ENCODE peak calls at places on chromosomes 1 and 21, in six cellular contexts. One of them, this sample, is unnamed.
A peak's percentile ranks its signal among the peaks of the same experiment; 100 is the strongest.

GRCh38 chr1:29379438-29380073 is 143.2 kb downstream of the PTPRU start:
- DNase-seq in esophagus muscularis mucosa: no peak
- DNase-seq in tibial nerve: no peak
- DNase-seq in body of pancreas: no peak
- DNase-seq in uterus: no peak
- DNase-seq in heart left ventricle: no peak
- DNase-seq in this sample: no peak

GRCh38 chr21:43363506-43364260 is 63.2 kb downstream of the SIK1 start:
- DNase-seq in esophagus muscularis mucosa: no peak
- DNase-seq in tibial nerve: no peak
- DNase-seq in body of pancreas: no peak
- DNase-seq in uterus: no peak
- DNase-seq in heart left ventricle: no peak
- DNase-seq in this sample: peak; percentile 22

GRCh38 chr21:32826317-32827167 is 55.0 kb upstream of the PAXBP1 start:
- DNase-seq in esophagus muscularis mucosa: peak; percentile 87
- DNase-seq in tibial nerve: no peak
- DNase-seq in body of pancreas: peak; percentile 54
- DNase-seq in uterus: no peak
- DNase-seq in heart left ventricle: no peak
- DNase-seq in this sample: no peak

GRCh38 chr1:223704921-223705878 is 7.1 kb upstream of the CAPN2 start:
- DNase-seq in esophagus muscularis mucosa: no peak
- DNase-seq in tibial nerve: no peak
- DNase-seq in body of pancreas: no peak
- DNase-seq in uterus: no peak
- DNase-seq in heart left ventricle: no peak
- DNase-seq in this sample: no peak

GRCh38 chr1:153345187-153346066 is 3.2 kb downstream of the PGLYRP4 start:
- DNase-seq in esophagus muscularis mucosa: peak; percentile 75
- DNase-seq in tibial nerve: no peak
- DNase-seq in body of pancreas: no peak
- DNase-seq in uterus: no peak
- DNase-seq in heart left ventricle: no peak
- DNase-seq in this sample: no peak

GRCh38 chr1:159927211-159927886 is 2.0 kb upstream of the TAGLN2 start:
- DNase-seq in esophagus muscularis mucosa: no peak
- DNase-seq in tibial nerve: no peak
- DNase-seq in body of pancreas: no peak
- DNase-seq in uterus: no peak
- DNase-seq in heart left ventricle: no peak
- DNase-seq in this sample: no peak

GRCh38 chr1:16189003-16189402 is 23.4 kb downstream of the ARHGEF19 start:
- DNase-seq in esophagus muscularis mucosa: no peak
- DNase-seq in tibial nerve: no peak
- DNase-seq in body of pancreas: no peak
- DNase-seq in uterus: no peak
- DNase-seq in heart left ventricle: no peak
- DNase-seq in this sample: no peak

GRCh38 chr1:208919371-208919770 is 664.1 kb upstream of the CAMK1G start:
- DNase-seq in esophagus muscularis mucosa: no peak
- DNase-seq in tibial nerve: no peak
- DNase-seq in body of pancreas: no peak
- DNase-seq in uterus: no peak
- DNase-seq in heart left ventricle: no peak
- DNase-seq in this sample: no peak

GRCh38 chr1:90824551-90824950 is 107.4 kb upstream of the BARHL2 start:
- DNase-seq in esophagus muscularis mucosa: no peak
- DNase-seq in tibial nerve: no peak
- DNase-seq in body of pancreas: no peak
- DNase-seq in uterus: no peak
- DNase-seq in heart left ventricle: no peak
- DNase-seq in this sample: no peak

GRCh38 chr1:225868631-225869330 is 13.4 kb downstream of the TMEM63A start:
- DNase-seq in esophagus muscularis mucosa: no peak
- DNase-seq in tibial nerve: no peak
- DNase-seq in body of pancreas: no peak
- DNase-seq in uterus: no peak
- DNase-seq in heart left ventricle: no peak
- DNase-seq in this sample: no peak

GRCh38 chr1:227124461-227124860 is 184.4 kb downstream of the COQ8A start:
- DNase-seq in esophagus muscularis mucosa: no peak
- DNase-seq in tibial nerve: no peak
- DNase-seq in body of pancreas: no peak
- DNase-seq in uterus: no peak
- DNase-seq in heart left ventricle: no peak
- DNase-seq in this sample: no peak

GRCh38 chr1:89279011-89279466 is 6.4 kb upstream of the GBP5 start:
- DNase-seq in esophagus muscularis mucosa: no peak
- DNase-seq in tibial nerve: no peak
- DNase-seq in body of pancreas: no peak
- DNase-seq in uterus: no peak
- DNase-seq in heart left ventricle: no peak
- DNase-seq in this sample: no peak

GRCh38 chr1:16886860-16887605 is 8.7 kb upstream of the RNU1-2 start:
- DNase-seq in esophagus muscularis mucosa: no peak
- DNase-seq in tibial nerve: no peak
- DNase-seq in body of pancreas: no peak
- DNase-seq in uterus: no peak
- DNase-seq in heart left ventricle: no peak
- DNase-seq in this sample: no peak

GRCh38 chr1:183810172-183810571 is 5.3 kb downstream of the RGL1 start:
- DNase-seq in esophagus muscularis mucosa: no peak
- DNase-seq in tibial nerve: no peak
- DNase-seq in body of pancreas: no peak
- DNase-seq in uterus: no peak
- DNase-seq in heart left ventricle: no peak
- DNase-seq in this sample: no peak

GRCh38 chr1:51518730-51519047 is 377 bp downstream of the EPS15 start:
- DNase-seq in esophagus muscularis mucosa: no peak
- DNase-seq in tibial nerve: no peak
- DNase-seq in body of pancreas: peak; percentile 78
- DNase-seq in uterus: peak; percentile 48
- DNase-seq in heart left ventricle: peak; percentile 51
- DNase-seq in this sample: peak; percentile 85

GRCh38 chr1:219085988-219086387 is 87.7 kb upstream of the LYPLAL1 start:
- DNase-seq in esophagus muscularis mucosa: no peak
- DNase-seq in tibial nerve: no peak
- DNase-seq in body of pancreas: no peak
- DNase-seq in uterus: no peak
- DNase-seq in heart left ventricle: no peak
- DNase-seq in this sample: no peak

GRCh38 chr1:47568763-47569162 is 130.9 kb downstream of the FOXD2 start:
- DNase-seq in esophagus muscularis mucosa: no peak
- DNase-seq in tibial nerve: peak; percentile 61
- DNase-seq in body of pancreas: no peak
- DNase-seq in uterus: no peak
- DNase-seq in heart left ventricle: no peak
- DNase-seq in this sample: no peak

GRCh38 chr1:151831605-151832004 is at the start of gene RORC:
- DNase-seq in esophagus muscularis mucosa: no peak
- DNase-seq in tibial nerve: no peak
- DNase-seq in body of pancreas: peak; percentile 93
- DNase-seq in uterus: no peak
- DNase-seq in heart left ventricle: peak; percentile 62
- DNase-seq in this sample: peak; percentile 88

GRCh38 chr1:59560807-59561450 is 253.8 kb upstream of the HOOK1 start:
- DNase-seq in esophagus muscularis mucosa: no peak
- DNase-seq in tibial nerve: no peak
- DNase-seq in body of pancreas: no peak
- DNase-seq in uterus: no peak
- DNase-seq in heart left ventricle: no peak
- DNase-seq in this sample: no peak

GRCh38 chr1:185050823-185051451 is 5.6 kb downstream of the RNF2 start:
- DNase-seq in esophagus muscularis mucosa: no peak
- DNase-seq in tibial nerve: no peak
- DNase-seq in body of pancreas: no peak
- DNase-seq in uterus: no peak
- DNase-seq in heart left ventricle: no peak
- DNase-seq in this sample: no peak

DNA sequence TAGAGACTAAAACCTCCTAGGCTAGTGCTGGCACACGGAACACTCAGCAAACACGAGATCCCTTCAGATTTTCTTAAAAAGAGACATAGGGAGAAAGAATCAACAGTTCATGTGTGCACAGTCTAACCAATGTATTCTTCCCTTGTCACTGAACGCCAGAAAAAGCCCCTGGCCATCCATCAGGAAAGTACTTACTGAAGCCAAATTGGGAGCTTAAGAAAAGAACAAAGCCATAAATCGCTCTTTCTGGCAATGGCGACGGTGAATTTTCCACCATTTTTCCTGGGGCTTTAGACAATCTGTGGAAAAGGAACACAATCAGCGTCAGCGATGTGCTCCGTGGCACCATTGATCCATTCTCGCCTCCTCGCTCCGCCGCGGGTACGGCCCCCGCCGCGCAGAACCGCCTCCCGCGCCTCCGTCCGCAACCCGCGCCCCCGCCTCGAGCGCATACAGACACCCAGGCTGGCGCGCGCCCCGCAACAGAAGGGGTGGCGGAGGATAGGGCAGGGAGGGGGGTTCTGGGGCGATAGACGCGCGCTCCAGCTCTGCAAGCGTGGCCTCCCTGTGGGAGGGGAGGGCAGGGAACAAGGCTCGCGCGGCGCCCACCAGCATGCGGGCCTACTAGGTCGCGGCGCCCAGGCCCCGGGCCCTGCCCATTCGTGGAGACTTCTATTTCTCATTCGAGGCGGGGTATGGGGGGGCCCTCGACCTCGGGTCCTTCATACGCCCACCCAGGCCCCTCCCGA is 458 bp downstream of the PIGP start:
- DNase-seq in esophagus muscularis mucosa: peak; percentile 96
- DNase-seq in tibial nerve: peak; percentile 50
- DNase-seq in body of pancreas: peak; percentile 85
- DNase-seq in uterus: peak; percentile 84
- DNase-seq in heart left ventricle: peak; percentile 81
- DNase-seq in this sample: peak; percentile 72
- H3K4me1 ChIP-seq in esophagus muscularis mucosa: peaks cover 16% of the 10 kb centered on the region
- H3K4me1 ChIP-seq in tibial nerve: peaks cover 15% of the 10 kb centered on the region
- H3K4me1 ChIP-seq in body of pancreas: peaks cover 22% of the 10 kb centered on the region
- H3K4me1 ChIP-seq in uterus: no peaks in the 10 kb centered on the region
- H3K4me1 ChIP-seq in heart left ventricle: peaks cover 14% of the 10 kb centered on the region
- H3K4me1 ChIP-seq in this sample: no peaks in the 10 kb centered on the region

GRCh38 chr1:156342556-156342955 is 4.2 kb downstream of the TSACC start:
- DNase-seq in esophagus muscularis mucosa: no peak
- DNase-seq in tibial nerve: no peak
- DNase-seq in body of pancreas: no peak
- DNase-seq in uterus: no peak
- DNase-seq in heart left ventricle: no peak
- DNase-seq in this sample: no peak

GRCh38 chr1:156337888-156338179 is 258 bp downstream of the CCT3 start:
- DNase-seq in esophagus muscularis mucosa: no peak
- DNase-seq in tibial nerve: no peak
- DNase-seq in body of pancreas: no peak
- DNase-seq in uterus: no peak
- DNase-seq in heart left ventricle: no peak
- DNase-seq in this sample: no peak

GRCh38 chr1:156337052-156337887 is 822 bp downstream of the CCT3 start:
- DNase-seq in esophagus muscularis mucosa: no peak
- DNase-seq in tibial nerve: no peak
- DNase-seq in body of pancreas: no peak
- DNase-seq in uterus: no peak
- DNase-seq in heart left ventricle: no peak
- DNase-seq in this sample: no peak

GRCh38 chr1:156336242-156336641 is 1.9 kb downstream of the CCT3 start:
- DNase-seq in esophagus muscularis mucosa: no peak
- DNase-seq in tibial nerve: no peak
- DNase-seq in body of pancreas: no peak
- DNase-seq in uterus: no peak
- DNase-seq in heart left ventricle: no peak
- DNase-seq in this sample: no peak

GRCh38 chr1:156338180-156338973 is at the start of the genes CCT3 and TSACC:
- DNase-seq in esophagus muscularis mucosa: peak; percentile 100
- DNase-seq in tibial nerve: peak; percentile 99
- DNase-seq in body of pancreas: peak; percentile 99
- DNase-seq in uterus: peak; percentile 100
- DNase-seq in heart left ventricle: peak; percentile 99
- DNase-seq in this sample: peak; percentile 99
- H3K27ac ChIP-seq in esophagus muscularis mucosa: peak within 1 kb of the TSS; percentile 88
- H3K27ac ChIP-seq in tibial nerve: peak within 1 kb of the TSS; percentile 78
- H3K27ac ChIP-seq in body of pancreas: peak within 1 kb of the TSS; percentile 67
- H3K27ac ChIP-seq in uterus: peak within 1 kb of the TSS; percentile 94
- H3K27ac ChIP-seq in heart left ventricle: peak within 1 kb of the TSS; percentile 96
- H3K27ac ChIP-seq in this sample: peak within 1 kb of the TSS; percentile 68

DNA sequence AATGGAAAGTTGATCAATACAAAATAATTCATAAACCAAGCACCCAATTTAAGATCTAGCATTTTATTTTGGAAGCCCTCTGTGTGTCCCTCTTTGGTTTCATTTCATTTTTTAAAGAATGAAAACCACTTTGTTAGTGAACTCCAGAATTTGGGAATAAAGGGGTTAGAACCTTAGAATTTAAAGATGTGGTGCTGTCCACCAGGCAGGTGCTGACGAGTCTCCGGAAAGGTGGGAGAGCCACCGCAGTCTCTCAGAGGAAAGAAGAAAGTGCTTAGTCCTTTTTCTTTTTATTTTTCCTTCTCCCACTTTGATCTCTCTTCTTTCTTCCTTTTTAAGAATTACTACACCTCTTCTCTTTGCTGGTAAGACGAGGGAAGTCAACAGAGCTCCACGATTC is 20.5 kb upstream of the HIVEP3 start:
- DNase-seq in esophagus muscularis mucosa: no peak
- DNase-seq in tibial nerve: no peak
- DNase-seq in body of pancreas: no peak
- DNase-seq in uterus: no peak
- DNase-seq in heart left ventricle: no peak
- DNase-seq in this sample: no peak
- TF ChIP-seq POLR2A in esophagus muscularis mucosa: no peak
- TF ChIP-seq POLR2A in tibial nerve: no peak
- TF ChIP-seq POLR2A in body of pancreas: no peak
- TF ChIP-seq POLR2A in uterus: no peak
- TF ChIP-seq POLR2A in heart left ventricle: no peak
- TF ChIP-seq POLR2A in this sample: no peak

GRCh38 chr1:30750751-30751291 is 6.8 kb downstream of the LAPTM5 start:
- DNase-seq in esophagus muscularis mucosa: no peak
- DNase-seq in tibial nerve: no peak
- DNase-seq in body of pancreas: no peak
- DNase-seq in uterus: no peak
- DNase-seq in heart left ventricle: no peak
- DNase-seq in this sample: no peak
- H3K4me1 ChIP-seq in esophagus muscularis mucosa: no peaks in the 10 kb centered on the region
- H3K4me1 ChIP-seq in tibial nerve: peaks cover 20% of the 10 kb centered on the region
- H3K4me1 ChIP-seq in body of pancreas: peaks cover 7% of the 10 kb centered on the region
- H3K4me1 ChIP-seq in uterus: no peaks in the 10 kb centered on the region
- H3K4me1 ChIP-seq in heart left ventricle: no peaks in the 10 kb centered on the region
- H3K4me1 ChIP-seq in this sample: no peaks in the 10 kb centered on the region

DNA sequence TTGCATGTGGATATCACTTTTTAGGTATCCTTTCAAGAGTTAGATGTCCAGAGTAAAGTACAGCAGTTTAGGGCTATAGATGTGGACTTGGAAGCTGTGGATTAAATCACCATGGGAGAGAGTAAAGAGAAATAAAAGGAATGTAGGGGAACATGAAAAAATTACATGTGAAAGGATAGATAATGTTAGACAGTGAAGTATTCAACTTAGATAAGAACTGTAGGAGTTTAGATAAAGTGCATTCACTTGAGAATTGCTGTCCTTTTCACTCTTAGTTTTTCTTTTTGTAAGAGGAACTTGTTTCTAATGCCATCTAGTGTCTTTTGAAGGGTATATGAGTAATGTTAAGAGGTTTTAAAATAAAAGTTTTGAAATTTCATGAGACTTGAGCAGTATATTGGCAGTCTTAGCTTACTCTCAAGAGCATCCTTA is 40.1 kb downstream of the MAST2 start:
- DNase-seq in esophagus muscularis mucosa: no peak
- DNase-seq in tibial nerve: no peak
- DNase-seq in body of pancreas: no peak
- DNase-seq in uterus: no peak
- DNase-seq in heart left ventricle: no peak
- DNase-seq in this sample: no peak
- H3K27ac ChIP-seq in esophagus muscularis mucosa: no peak overlapping the region
- H3K27ac ChIP-seq in tibial nerve: no peak overlapping the region
- H3K27ac ChIP-seq in body of pancreas: no peak overlapping the region
- H3K27ac ChIP-seq in uterus: peak overlapping the region; percentile 10
- H3K27ac ChIP-seq in heart left ventricle: no peak overlapping the region
- H3K27ac ChIP-seq in this sample: no peak overlapping the region